ENCODE peak calls at places on chromosomes 4 and X, in nine cellular contexts. One of them, this sample, is unnamed.

GRCh38 chr4:113636877-113637276 is 124.7 kb downstream of the CAMK2D start:
- DNase-seq in NT2/D1: no peak
- DNase-seq in SJCRH30: peak; percentile 84
- DNase-seq in left lung: no peak
- DNase-seq in lung: no peak
- DNase-seq in uterus: no peak
- DNase-seq in left ventricle myocardium inferior: no peak
- DNase-seq in tibial nerve: no peak
- DNase-seq in pancreas: no peak
- DNase-seq in this sample: no peak

GRCh38 chr4:88442636-88443260 is 14.2 kb upstream of the HERC5 start:
- DNase-seq in NT2/D1: no peak
- DNase-seq in SJCRH30: peak; percentile 80
- DNase-seq in left lung: no peak
- DNase-seq in lung: no peak
- DNase-seq in uterus: no peak
- DNase-seq in left ventricle myocardium inferior: no peak
- DNase-seq in tibial nerve: no peak
- DNase-seq in pancreas: no peak
- DNase-seq in this sample: no peak

GRCh38 chrX:101287402-101287801 is 3.7 kb downstream of the TAF7L start:
- DNase-seq in NT2/D1: peak; percentile 20
- DNase-seq in SJCRH30: peak; percentile 71
- DNase-seq in left lung: no peak
- DNase-seq in lung: no peak
- DNase-seq in uterus: no peak
- DNase-seq in left ventricle myocardium inferior: no peak
- DNase-seq in tibial nerve: no peak
- DNase-seq in pancreas: no peak
- DNase-seq in this sample: peak; percentile 67

GRCh38 chr4:118834960-118835895 is 698 bp downstream of the SEC24D start:
- DNase-seq in NT2/D1: no peak
- DNase-seq in SJCRH30: peak; percentile 68
- DNase-seq in left lung: peak; percentile 76
- DNase-seq in lung: peak; percentile 82
- DNase-seq in uterus: peak; percentile 62
- DNase-seq in left ventricle myocardium inferior: peak; percentile 54
- DNase-seq in tibial nerve: peak; percentile 43
- DNase-seq in pancreas: peak; percentile 62
- DNase-seq in this sample: peak; percentile 73

GRCh38 chrX:15299945-15300851 is 15.2 kb downstream of the ASB11 start:
- DNase-seq in NT2/D1: no peak
- DNase-seq in SJCRH30: peak; percentile 60
- DNase-seq in left lung: no peak
- DNase-seq in lung: no peak
- DNase-seq in uterus: no peak
- DNase-seq in left ventricle myocardium inferior: no peak
- DNase-seq in tibial nerve: no peak
- DNase-seq in pancreas: no peak
- DNase-seq in this sample: peak; percentile 7

GRCh38 chr4:109648266-109648996 is 54.8 kb downstream of the CASP6 start:
- DNase-seq in NT2/D1: no peak
- DNase-seq in SJCRH30: peak; percentile 34
- DNase-seq in left lung: no peak
- DNase-seq in lung: no peak
- DNase-seq in uterus: no peak
- DNase-seq in left ventricle myocardium inferior: no peak
- DNase-seq in tibial nerve: no peak
- DNase-seq in pancreas: no peak
- DNase-seq in this sample: no peak

GRCh38 chr4:139593091-139593564 is 37.1 kb upstream of the SETD7 start:
- DNase-seq in NT2/D1: no peak
- DNase-seq in SJCRH30: no peak
- DNase-seq in left lung: no peak
- DNase-seq in lung: no peak
- DNase-seq in uterus: no peak
- DNase-seq in left ventricle myocardium inferior: no peak
- DNase-seq in tibial nerve: no peak
- DNase-seq in pancreas: no peak
- DNase-seq in this sample: no peak

GRCh38 chr4:46432923-46433322 is 43.0 kb upstream of the GABRA2 start:
- DNase-seq in NT2/D1: no peak
- DNase-seq in SJCRH30: peak; percentile 42
- DNase-seq in left lung: no peak
- DNase-seq in lung: no peak
- DNase-seq in uterus: no peak
- DNase-seq in left ventricle myocardium inferior: no peak
- DNase-seq in tibial nerve: no peak
- DNase-seq in pancreas: no peak
- DNase-seq in this sample: no peak

GRCh38 chrX:19672211-19672814 is 157.0 kb upstream of the MAP3K15 start:
- DNase-seq in NT2/D1: no peak
- DNase-seq in SJCRH30: no peak
- DNase-seq in left lung: no peak
- DNase-seq in lung: no peak
- DNase-seq in uterus: no peak
- DNase-seq in left ventricle myocardium inferior: no peak
- DNase-seq in tibial nerve: no peak
- DNase-seq in pancreas: no peak
- DNase-seq in this sample: no peak

GRCh38 chrX:19670321-19670750 is 155.0 kb upstream of the MAP3K15 start:
- DNase-seq in NT2/D1: no peak
- DNase-seq in SJCRH30: peak; percentile 56
- DNase-seq in left lung: no peak
- DNase-seq in lung: no peak
- DNase-seq in uterus: peak; percentile 19
- DNase-seq in left ventricle myocardium inferior: no peak
- DNase-seq in tibial nerve: no peak
- DNase-seq in pancreas: no peak
- DNase-seq in this sample: no peak

GRCh38 chrX:19673334-19674040 is 158.2 kb upstream of the MAP3K15 start:
- DNase-seq in NT2/D1: no peak
- DNase-seq in SJCRH30: peak; percentile 85
- DNase-seq in left lung: peak; percentile 80
- DNase-seq in lung: peak; percentile 57
- DNase-seq in uterus: peak; percentile 76
- DNase-seq in left ventricle myocardium inferior: peak; percentile 58
- DNase-seq in tibial nerve: peak; percentile 31
- DNase-seq in pancreas: no peak
- DNase-seq in this sample: peak; percentile 36

GRCh38 chrX:19674041-19674769 is 158.9 kb upstream of the MAP3K15 start:
- DNase-seq in NT2/D1: no peak
- DNase-seq in SJCRH30: no peak
- DNase-seq in left lung: no peak
- DNase-seq in lung: no peak
- DNase-seq in uterus: no peak
- DNase-seq in left ventricle myocardium inferior: no peak
- DNase-seq in tibial nerve: no peak
- DNase-seq in pancreas: no peak
- DNase-seq in this sample: no peak

DNA sequence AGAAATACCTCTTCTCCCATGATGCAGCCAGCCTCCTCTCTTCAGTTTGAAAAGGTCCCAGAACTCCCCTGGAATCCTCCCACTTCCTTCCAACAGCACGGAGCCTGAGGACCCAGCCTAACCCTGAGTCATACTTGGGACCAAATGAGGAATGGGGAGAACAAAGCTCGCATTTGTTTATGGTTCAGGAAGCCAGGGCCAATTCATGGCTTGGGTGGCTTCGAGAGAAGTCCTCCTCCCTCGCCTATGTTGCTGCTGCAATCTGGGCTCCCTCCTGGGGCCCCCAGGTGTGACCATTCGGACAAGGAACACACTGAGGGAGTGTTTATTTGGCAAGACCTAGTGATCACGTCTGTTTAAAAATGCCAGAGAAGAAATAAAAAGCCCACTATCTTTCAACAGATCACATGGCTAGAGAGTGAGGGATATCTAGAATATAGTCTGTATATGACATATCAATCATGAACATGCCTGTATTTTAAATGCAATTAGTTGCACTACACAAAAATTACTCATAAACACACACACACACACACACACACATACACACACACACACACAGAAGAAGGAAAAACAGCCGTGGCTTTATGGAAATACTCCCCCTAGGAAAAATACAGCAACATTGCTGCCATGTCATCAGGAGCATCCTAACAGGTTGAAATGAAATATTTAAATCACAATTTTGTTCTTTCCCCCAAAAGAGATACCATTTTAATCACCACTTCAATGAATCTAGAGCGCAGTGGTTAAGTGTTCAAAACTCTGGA is 155.7 kb upstream of the MAP3K15 start:
- DNase-seq in NT2/D1: no peak
- DNase-seq in SJCRH30: peak; percentile 89
- DNase-seq in left lung: no peak
- DNase-seq in lung: no peak
- DNase-seq in uterus: peak; percentile 38
- DNase-seq in left ventricle myocardium inferior: peak; percentile 22
- DNase-seq in tibial nerve: peak; percentile 19
- DNase-seq in pancreas: no peak
- DNase-seq in this sample: peak; percentile 61
- H3K4me1 ChIP-seq in NT2/D1: no peaks in the 10 kb centered on the region
- H3K4me1 ChIP-seq in SJCRH30: peaks cover 18% of the 10 kb centered on the region
- H3K4me1 ChIP-seq in left lung: peaks cover 21% of the 10 kb centered on the region
- H3K4me1 ChIP-seq in lung: peaks cover 5% of the 10 kb centered on the region
- H3K4me1 ChIP-seq in uterus: no peaks in the 10 kb centered on the region
- H3K4me1 ChIP-seq in left ventricle myocardium inferior: peaks cover 19% of the 10 kb centered on the region
- H3K4me1 ChIP-seq in tibial nerve: no peaks in the 10 kb centered on the region
- H3K4me1 ChIP-seq in pancreas: no peaks in the 10 kb centered on the region
- H3K4me1 ChIP-seq in this sample: no peaks in the 10 kb centered on the region

GRCh38 chr4:153466637-153467153 is 535 bp downstream of the TMEM131L start:
- DNase-seq in NT2/D1: no peak
- DNase-seq in SJCRH30: no peak
- DNase-seq in left lung: peak; percentile 85
- DNase-seq in lung: no peak
- DNase-seq in uterus: peak; percentile 24
- DNase-seq in left ventricle myocardium inferior: no peak
- DNase-seq in tibial nerve: no peak
- DNase-seq in pancreas: peak; percentile 70
- DNase-seq in this sample: peak; percentile 66

GRCh38 chr4:153467154-153467896 is 1.2 kb downstream of the TMEM131L start:
- DNase-seq in NT2/D1: no peak
- DNase-seq in SJCRH30: peak; percentile 36
- DNase-seq in left lung: peak; percentile 93
- DNase-seq in lung: peak; percentile 80
- DNase-seq in uterus: peak; percentile 45
- DNase-seq in left ventricle myocardium inferior: peak; percentile 36
- DNase-seq in tibial nerve: no peak
- DNase-seq in pancreas: peak; percentile 89
- DNase-seq in this sample: peak; percentile 85

GRCh38 chr4:153465145-153465544 is 1.0 kb upstream of the TMEM131L start:
- DNase-seq in NT2/D1: no peak
- DNase-seq in SJCRH30: peak; percentile 38
- DNase-seq in left lung: no peak
- DNase-seq in lung: no peak
- DNase-seq in uterus: no peak
- DNase-seq in left ventricle myocardium inferior: no peak
- DNase-seq in tibial nerve: no peak
- DNase-seq in pancreas: no peak
- DNase-seq in this sample: no peak

GRCh38 chr4:153465583-153465921 is 608 bp upstream of the TMEM131L start:
- DNase-seq in NT2/D1: no peak
- DNase-seq in SJCRH30: peak; percentile 78
- DNase-seq in left lung: peak; percentile 83
- DNase-seq in lung: peak; percentile 41
- DNase-seq in uterus: no peak
- DNase-seq in left ventricle myocardium inferior: peak; percentile 51
- DNase-seq in tibial nerve: no peak
- DNase-seq in pancreas: peak; percentile 74
- DNase-seq in this sample: peak; percentile 63

GRCh38 chr4:153465922-153466636 is at the start of gene TMEM131L:
- DNase-seq in NT2/D1: no peak
- DNase-seq in SJCRH30: peak; percentile 80
- DNase-seq in left lung: peak; percentile 94
- DNase-seq in lung: peak; percentile 73
- DNase-seq in uterus: peak; percentile 67
- DNase-seq in left ventricle myocardium inferior: peak; percentile 71
- DNase-seq in tibial nerve: peak; percentile 29
- DNase-seq in pancreas: peak; percentile 87
- DNase-seq in this sample: peak; percentile 83
- H3K4me1 ChIP-seq in NT2/D1: no peaks in the 10 kb centered on the region
- H3K4me1 ChIP-seq in SJCRH30: peaks cover 13% of the 10 kb centered on the region
- H3K4me1 ChIP-seq in left lung: peaks cover 52% of the 10 kb centered on the region
- H3K4me1 ChIP-seq in lung: peaks cover 3% of the 10 kb centered on the region
- H3K4me1 ChIP-seq in uterus: peaks cover 4% of the 10 kb centered on the region
- H3K4me1 ChIP-seq in left ventricle myocardium inferior: peaks cover 56% of the 10 kb centered on the region
- H3K4me1 ChIP-seq in tibial nerve: peaks cover 8% of the 10 kb centered on the region
- H3K4me1 ChIP-seq in pancreas: peaks cover 3% of the 10 kb centered on the region
- H3K4me1 ChIP-seq in this sample: peaks cover 27% of the 10 kb centered on the region

DNA sequence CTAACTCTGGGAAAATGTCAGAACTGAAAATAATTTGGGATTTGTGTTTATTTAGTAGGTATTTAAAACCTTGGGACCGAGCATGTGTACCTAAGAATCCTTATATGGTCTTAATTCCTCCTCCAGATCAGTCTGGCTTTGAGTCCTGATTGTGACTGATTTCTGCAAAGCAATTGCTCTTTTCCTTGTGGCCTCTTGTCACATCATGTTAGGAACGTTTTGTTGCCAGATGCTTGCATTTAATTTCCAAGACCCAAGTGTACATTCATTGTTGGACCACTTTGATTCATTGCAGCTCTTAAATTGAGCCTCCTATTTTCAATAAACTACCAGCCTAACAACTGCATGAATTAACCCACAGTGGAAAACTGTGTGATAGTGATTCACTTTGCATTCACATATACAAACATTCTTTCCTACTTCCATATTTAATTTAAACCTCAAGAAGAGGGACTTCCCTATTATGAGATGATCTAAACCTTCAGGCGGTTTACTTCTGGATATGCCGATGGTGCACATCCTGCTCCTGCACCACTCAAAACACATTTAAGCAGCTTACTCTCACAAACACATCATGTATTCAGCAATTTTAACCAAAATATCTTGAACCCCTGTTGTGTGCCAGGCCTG is 118.4 kb downstream of the AFF1 start:
- DNase-seq in NT2/D1: no peak
- DNase-seq in SJCRH30: no peak
- DNase-seq in left lung: no peak
- DNase-seq in lung: no peak
- DNase-seq in uterus: no peak
- DNase-seq in left ventricle myocardium inferior: no peak
- DNase-seq in tibial nerve: no peak
- DNase-seq in pancreas: no peak
- DNase-seq in this sample: no peak
- H3K4me1 ChIP-seq in NT2/D1: peaks cover 5% of the 10 kb centered on the region
- H3K4me1 ChIP-seq in SJCRH30: peaks cover 10% of the 10 kb centered on the region
- H3K4me1 ChIP-seq in left lung: peaks cover 60% of the 10 kb centered on the region
- H3K4me1 ChIP-seq in lung: peaks cover 16% of the 10 kb centered on the region
- H3K4me1 ChIP-seq in uterus: peaks cover 48% of the 10 kb centered on the region
- H3K4me1 ChIP-seq in left ventricle myocardium inferior: peaks cover 100% of the 10 kb centered on the region
- H3K4me1 ChIP-seq in tibial nerve: peaks cover 39% of the 10 kb centered on the region
- H3K4me1 ChIP-seq in pancreas: peaks cover 35% of the 10 kb centered on the region
- H3K4me1 ChIP-seq in this sample: peaks cover 38% of the 10 kb centered on the region

DNA sequence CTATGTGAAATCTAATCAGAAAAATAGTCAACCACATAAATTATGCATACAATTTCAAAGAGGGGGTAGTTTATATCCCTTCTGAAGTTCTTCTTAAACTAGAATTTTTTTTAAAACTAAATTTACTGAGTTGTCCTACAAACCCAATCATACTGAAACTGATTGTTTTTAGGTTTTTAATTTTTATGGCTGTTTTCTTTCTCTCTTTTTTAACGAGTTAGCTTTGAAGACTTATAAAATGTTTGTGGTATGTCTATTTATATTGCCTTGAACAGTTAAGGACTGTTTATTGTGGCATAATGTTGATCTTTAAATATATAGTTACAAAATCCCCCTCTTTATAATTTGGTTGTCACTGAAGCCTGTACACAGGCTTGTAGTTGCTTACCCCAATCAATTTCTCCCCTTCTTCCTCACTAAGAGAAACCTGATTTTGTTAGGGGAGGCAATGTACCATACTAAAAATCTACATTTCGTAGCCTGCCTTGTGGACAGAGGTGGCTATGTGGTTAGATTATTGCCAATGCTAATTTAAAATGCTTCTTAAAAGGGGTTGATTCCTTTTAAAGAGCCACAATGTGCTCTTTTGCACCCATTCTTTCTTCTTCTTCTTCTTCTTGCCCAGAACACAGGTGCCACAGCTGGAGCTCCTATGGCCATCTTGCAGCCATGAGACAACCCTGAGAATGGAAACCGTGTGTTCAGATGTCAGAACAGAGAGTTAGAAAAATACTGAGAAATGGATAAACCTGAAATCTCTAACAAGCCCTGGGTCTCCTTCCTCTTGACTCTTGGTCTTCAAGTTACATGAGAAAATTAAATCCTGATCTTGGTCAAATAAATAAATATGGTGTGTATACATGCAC is 102.7 kb upstream of the ZNF827 start:
- DNase-seq in NT2/D1: no peak
- DNase-seq in SJCRH30: no peak
- DNase-seq in left lung: no peak
- DNase-seq in lung: no peak
- DNase-seq in uterus: no peak
- DNase-seq in left ventricle myocardium inferior: no peak
- DNase-seq in tibial nerve: no peak
- DNase-seq in pancreas: no peak
- DNase-seq in this sample: no peak
- H3K4me1 ChIP-seq in NT2/D1: no peaks in the 10 kb centered on the region
- H3K4me1 ChIP-seq in SJCRH30: no peaks in the 10 kb centered on the region
- H3K4me1 ChIP-seq in left lung: no peaks in the 10 kb centered on the region
- H3K4me1 ChIP-seq in lung: no peaks in the 10 kb centered on the region
- H3K4me1 ChIP-seq in uterus: no peaks in the 10 kb centered on the region
- H3K4me1 ChIP-seq in left ventricle myocardium inferior: no peaks in the 10 kb centered on the region
- H3K4me1 ChIP-seq in tibial nerve: no peaks in the 10 kb centered on the region
- H3K4me1 ChIP-seq in pancreas: no peaks in the 10 kb centered on the region
- H3K4me1 ChIP-seq in this sample: no peaks in the 10 kb centered on the region

This sample was measured in mucosa of descending colon.